ENCODE peak calls at places on chromosome 19, in eight cellular contexts. F is pancreas, R is ovary, Q is small intestine, B is body of pancreas, K is left lung, T is psoas muscle, J is Peyer's patch. X is an unnamed sample.

GRCh38 chr19:41936416-41936850 is 8.2 kb upstream of the ERFL start:
- DNase-seq in F (no peak), R (no peak), Q (no peak), B (no peak), K (no peak), T (no peak), J (no peak), X (no peak)

GRCh38 chr19:58399903-58400637 is 4.6 kb downstream of the RNF225 start:
- DNase-seq in F (no peak), R (no peak), Q (no peak), B (no peak), K (no peak), T (no peak), J (peak; percentile 45), X (no peak)

GRCh38 chr19:39131255-39131755 is 5.7 kb downstream of the PAK4 start:
- DNase-seq in F (no peak), R (no peak), Q (no peak), B (no peak), K (no peak), T (peak; percentile 84), J (no peak), X (peak; percentile 81)

GRCh38 chr19:40745402-40745780 is 4.9 kb downstream of the ACTMAP start:
- DNase-seq in F (no peak), R (no peak), Q (no peak), B (no peak), K (no peak), T (no peak), J (no peak), X (no peak)

GRCh38 chr19:17506745-17507144 is 4.7 kb upstream of the PGLS start:
- DNase-seq in F (no peak), R (no peak), Q (no peak), B (no peak), K (no peak), T (no peak), J (no peak), X (no peak)

GRCh38 chr19:30336290-30336689 is 35.9 kb upstream of the ZNF536 start:
- DNase-seq in F (no peak), R (no peak), Q (no peak), B (no peak), K (no peak), T (no peak), J (no peak), X (no peak)

GRCh38 chr19:37977992-37978391 is 71.0 kb downstream of the SIPA1L3 start:
- DNase-seq in F (peak; percentile 15), R (no peak), Q (no peak), B (no peak), K (no peak), T (no peak), J (no peak), X (no peak)

GRCh38 chr19:23116802-23117571 is at the start of gene ZNF730:
- DNase-seq in F (peak; percentile 63), R (peak; percentile 71), Q (peak; percentile 1), B (peak; percentile 37), K (peak; percentile 43), T (peak; percentile 71), J (no peak), X (peak; percentile 95)

GRCh38 chr19:40755248-40755624 is 4.2 kb downstream of the SNRPA start:
- DNase-seq in F (no peak), R (no peak), Q (no peak), B (no peak), K (no peak), T (no peak), J (no peak), X (no peak)

GRCh38 chr19:43599635-43600295 is 3.4 kb downstream of the ZNF576 start:
- DNase-seq in F (no peak), R (no peak), Q (no peak), B (no peak), K (no peak), T (no peak), J (no peak), X (no peak)

GRCh38 chr19:33194884-33195710 is 967 bp downstream of the LRP3 start:
- DNase-seq in F (peak; percentile 77), R (peak; percentile 81), Q (peak; percentile 12), B (peak; percentile 37), K (no peak), T (no peak), J (no peak), X (peak; percentile 62)

GRCh38 chr19:47172666-47173455 is 42.2 kb downstream of the SAE1 start:
- DNase-seq in F (no peak), R (no peak), Q (no peak), B (no peak), K (no peak), T (no peak), J (no peak), X (no peak)

GRCh38 chr19:10552596-10553053 is 8.9 kb downstream of the ATG4D start:
- DNase-seq in F (no peak), R (no peak), Q (peak; percentile 77), B (no peak), K (no peak), T (no peak), J (peak; percentile 77), X (peak; percentile 55)

GRCh38 chr19:7534531-7534980 is 961 bp upstream of the PNPLA6 start:
- DNase-seq in F (peak; percentile 63), R (peak; percentile 60), Q (peak; percentile 44), B (peak; percentile 45), K (peak; percentile 72), T (peak; percentile 71), J (peak; percentile 70), X (peak; percentile 57)

GRCh38 chr19:44576843-44577565 is 36.4 kb upstream of the IGSF23 start:
- DNase-seq in F (no peak), R (no peak), Q (peak; percentile 82), B (peak; percentile 60), K (no peak), T (no peak), J (peak; percentile 58), X (peak; percentile 25)

GRCh38 chr19:4609878-4610511 is 29.3 kb upstream of the TNFAIP8L1 start:
- DNase-seq in F (no peak), R (no peak), Q (no peak), B (no peak), K (peak; percentile 36), T (no peak), J (no peak), X (peak; percentile 67)

GRCh38 chr19:35759697-35760096 is 1.7 kb downstream of the PROSER3 start:
- DNase-seq in F (no peak), R (no peak), Q (no peak), B (no peak), K (no peak), T (no peak), J (no peak), X (no peak)
- H3K4me3 ChIP-seq in F (no peak overlapping the region), R (no peak overlapping the region), Q (no peak overlapping the region), B (no peak overlapping the region), K (no peak overlapping the region), T (no peak overlapping the region), J (no peak overlapping the region), X (no peak overlapping the region)

GRCh38 chr19:2976609-2977000 is 759 bp upstream of the TLE6 start:
- DNase-seq in F (no peak), R (no peak), Q (no peak), B (no peak), K (no peak), T (no peak), J (no peak), X (peak; percentile 49)
- H3K4me1 ChIP-seq in F (peaks cover 15% of the 10 kb centered on the region), R (peaks cover 10% of the 10 kb centered on the region), Q (peaks cover 7% of the 10 kb centered on the region), B (peaks cover 33% of the 10 kb centered on the region), K (peaks cover 61% of the 10 kb centered on the region), T (peaks cover 17% of the 10 kb centered on the region), J (no peaks in the 10 kb centered on the region), X (peaks cover 8% of the 10 kb centered on the region)

GRCh38 chr19:48250290-48251025 is 5.3 kb downstream of the CARD8 start:
- DNase-seq in F (no peak), R (no peak), Q (no peak), B (no peak), K (no peak), T (no peak), J (no peak), X (no peak)

GRCh38 chr19:48248081-48248833 is 7.5 kb downstream of the CARD8 start:
- DNase-seq in F (no peak), R (no peak), Q (no peak), B (no peak), K (no peak), T (no peak), J (no peak), X (no peak)

GRCh38 chr19:48252625-48253024 is 3.1 kb downstream of the CARD8 start:
- DNase-seq in F (no peak), R (no peak), Q (no peak), B (no peak), K (no peak), T (no peak), J (no peak), X (no peak)

GRCh38 chr19:48247212-48247611 is 8.5 kb downstream of the CARD8 start:
- DNase-seq in F (no peak), R (no peak), Q (no peak), B (no peak), K (no peak), T (no peak), J (no peak), X (no peak)

DNA sequence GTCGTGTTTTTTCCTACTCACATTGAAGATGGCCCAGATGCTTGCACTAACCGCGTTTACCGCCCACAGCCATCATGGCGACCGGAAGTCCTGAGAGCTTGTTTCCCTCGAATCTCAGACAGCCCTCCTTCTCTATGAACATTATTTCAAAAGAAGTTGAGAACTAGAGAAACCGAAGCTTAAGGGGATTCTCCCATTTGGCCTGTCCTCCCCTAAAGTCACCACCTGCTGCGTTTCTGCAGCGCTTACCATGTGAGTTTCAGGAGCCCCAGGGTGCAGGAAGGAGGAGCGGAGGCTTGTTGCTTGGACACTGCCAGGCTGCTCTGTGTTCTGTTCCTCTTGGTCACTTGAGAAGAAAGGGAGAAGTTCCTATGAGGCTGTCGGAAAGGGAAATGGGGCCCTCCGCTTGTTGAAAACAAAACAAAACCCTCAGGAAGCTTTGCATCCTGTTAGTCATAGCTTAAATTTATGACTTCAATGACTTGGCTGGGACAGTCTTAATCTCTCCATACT is 6.2 kb downstream of the CARD8 start:
- DNase-seq in F (no peak), R (no peak), Q (peak; percentile 22), B (no peak), K (peak; percentile 72), T (peak; percentile 59), J (no peak), X (no peak)
- H3K4me3 ChIP-seq in F (no peak overlapping the region), R (no peak overlapping the region), Q (no peak overlapping the region), B (no peak overlapping the region), K (peak overlapping the region; percentile 50), T (peak overlapping the region; percentile 56), J (peak overlapping the region; percentile 32), X (no peak overlapping the region)

DNA sequence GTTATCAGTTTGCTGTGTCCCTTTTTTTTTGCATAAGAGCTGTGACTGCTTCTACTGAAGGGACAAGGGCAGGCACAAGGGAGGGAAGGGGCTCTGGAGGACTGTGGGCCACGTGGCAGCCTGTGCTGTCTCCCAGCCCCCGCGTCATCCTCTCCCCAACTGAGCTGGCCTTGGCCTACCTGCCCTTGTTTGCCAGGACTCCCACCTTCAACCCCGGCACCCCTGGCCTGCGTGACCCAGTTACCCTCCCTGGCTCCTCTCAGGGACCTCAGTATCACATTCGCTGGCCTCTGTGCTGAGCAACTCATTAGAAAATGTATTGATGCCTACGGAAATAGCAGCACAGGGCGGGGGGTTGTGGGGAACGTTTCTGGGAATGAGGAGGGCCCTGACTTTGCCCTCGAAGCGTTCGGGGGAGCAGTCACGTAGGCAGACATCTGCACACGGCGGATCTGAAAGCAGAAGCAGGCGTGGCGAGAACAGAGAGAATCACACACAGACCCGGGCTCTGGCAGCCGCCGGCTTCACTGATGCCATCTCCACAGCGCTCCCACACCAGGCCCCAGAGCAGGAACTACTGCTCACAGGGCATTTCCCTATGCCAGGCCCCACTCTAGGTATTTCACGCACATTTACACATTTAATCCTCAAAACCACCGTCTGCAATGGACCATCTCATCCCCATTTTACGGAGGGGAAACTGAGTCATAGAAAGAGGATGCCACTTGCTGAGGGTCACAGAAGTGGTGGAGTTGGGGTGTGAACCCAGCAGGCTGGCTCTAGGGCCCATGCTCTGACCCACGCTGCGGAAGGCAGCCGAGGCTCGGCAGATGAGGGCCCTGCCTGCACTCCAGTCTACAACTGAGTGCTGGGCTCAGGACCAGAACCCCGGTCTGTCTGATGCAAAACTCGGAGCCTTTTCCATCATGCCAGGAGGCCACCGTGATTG is 5.7 kb upstream of the ATF5 start:
- DNase-seq in F (no peak), R (no peak), Q (no peak), B (no peak), K (no peak), T (peak; percentile 34), J (no peak), X (no peak)
- H3K4me1 ChIP-seq in F (peaks cover 13% of the 10 kb centered on the region), R (peaks cover 4% of the 10 kb centered on the region), Q (peaks cover 8% of the 10 kb centered on the region), B (peaks cover 11% of the 10 kb centered on the region), K (peaks cover 67% of the 10 kb centered on the region), T (peaks cover 26% of the 10 kb centered on the region), J (no peaks in the 10 kb centered on the region), X (peaks cover 17% of the 10 kb centered on the region)